ENCODE peak calls at places on chromosomes 6 and 20, in five cellular contexts. D, Q, K, I and R are unnamed samples.

GRCh38 chr20:43963872-43964791 is 49.5 kb downstream of the TOX2 start:
- DNase-seq in D (no peak), Q (no peak), K (no peak), I (no peak), R (peak; percentile 97)

GRCh38 chr6:120005292-120005976 is 655.9 kb upstream of the MAN1A1 start:
- DNase-seq in D (no peak), Q (no peak), K (no peak), I (peak; percentile 8), R (peak; percentile 63)

GRCh38 chr6:34412643-34413214 is 13.1 kb downstream of the RPS10 start:
- DNase-seq in D (no peak), Q (no peak), K (no peak), I (no peak), R (no peak)

GRCh38 chr20:20070871-20071726 is 18.8 kb downstream of the CFAP61 start:
- DNase-seq in D (no peak), Q (no peak), K (no peak), I (no peak), R (no peak)

GRCh38 chr6:146546440-146546839 is 2.8 kb downstream of the RAB32 start:
- DNase-seq in D (no peak), Q (peak; percentile 75), K (no peak), I (peak; percentile 72), R (no peak)

GRCh38 chr6:10384333-10384718 is 30.5 kb downstream of the TFAP2A start:
- DNase-seq in D (no peak), Q (no peak), K (no peak), I (no peak), R (no peak)

GRCh38 chr20:38704136-38704535 is 20.1 kb upstream of the SLC32A1 start:
- DNase-seq in D (no peak), Q (no peak), K (no peak), I (no peak), R (no peak)

GRCh38 chr20:34570859-34571306 is 12.4 kb downstream of the MAP1LC3A start:
- DNase-seq in D (no peak), Q (peak; percentile 19), K (no peak), I (no peak), R (no peak)

GRCh38 chr6:92364948-92365386 is 1054.4 kb downstream of the EPHA7 start:
- DNase-seq in D (no peak), Q (no peak), K (no peak), I (no peak), R (no peak)

GRCh38 chr6:160360955-160361354 is 12.8 kb downstream of the SLC22A3 start:
- DNase-seq in D (no peak), Q (no peak), K (no peak), I (no peak), R (no peak)

GRCh38 chr6:126033696-126034095 is 47.4 kb downstream of the TRMT11 start:
- DNase-seq in D (no peak), Q (peak; percentile 90), K (no peak), I (no peak), R (peak; percentile 26)

GRCh38 chr6:94751641-94752329 is 825.5 kb upstream of the MANEA start:
- DNase-seq in D (no peak), Q (peak; percentile 6), K (no peak), I (no peak), R (peak; percentile 22)

GRCh38 chr6:4957521-4958231 is 46.2 kb downstream of the RPP40 start:
- DNase-seq in D (no peak), Q (peak; percentile 84), K (no peak), I (no peak), R (peak; percentile 22)

GRCh38 chr6:5096482-5096881 is 11.3 kb downstream of the PPP1R3G start:
- DNase-seq in D (no peak), Q (no peak), K (no peak), I (no peak), R (no peak)

GRCh38 chr20:32859961-32860360 is 1.2 kb downstream of the EFCAB8 start:
- DNase-seq in D (no peak), Q (no peak), K (no peak), I (no peak), R (no peak)

GRCh38 chr6:22036267-22036666 is 260.6 kb downstream of the PRL start:
- DNase-seq in D (no peak), Q (peak; percentile 95), K (no peak), I (peak; percentile 7), R (no peak)

GRCh38 chr6:30037182-30037788 is 23.8 kb upstream of the POLR1H start:
- DNase-seq in D (no peak), Q (peak; percentile 12), K (no peak), I (no peak), R (peak; percentile 13)

GRCh38 chr20:16061394-16061793 is 511.9 kb downstream of the KIF16B start:
- DNase-seq in D (no peak), Q (no peak), K (no peak), I (no peak), R (no peak)

GRCh38 chr20:36925234-36925633 is 26.3 kb downstream of the SAMHD1 start:
- DNase-seq in D (no peak), Q (no peak), K (no peak), I (no peak), R (no peak)

GRCh38 chr20:15673206-15673605 is 900.0 kb downstream of the KIF16B start:
- DNase-seq in D (no peak), Q (no peak), K (no peak), I (no peak), R (no peak)

GRCh38 chr6:169999367-169999766 is 247.9 kb downstream of the ERMARD start:
- DNase-seq in D (no peak), Q (no peak), K (no peak), I (no peak), R (no peak)

GRCh38 chr6:19180348-19181073 is 656.7 kb upstream of the ID4 start:
- DNase-seq in D (no peak), Q (no peak), K (peak; percentile 57), I (no peak), R (no peak)

GRCh38 chr6:118724211-118724610 is 72.8 kb upstream of the CEP85L start:
- DNase-seq in D (no peak), Q (no peak), K (no peak), I (no peak), R (no peak)

GRCh38 chr6:116412270-116412669 is 41.5 kb downstream of the DSE start:
- DNase-seq in D (no peak), Q (peak; percentile 17), K (no peak), I (no peak), R (peak; percentile 76)

GRCh38 chr20:8400461-8400860 is 268.4 kb downstream of the PLCB1 start:
- DNase-seq in D (no peak), Q (no peak), K (no peak), I (no peak), R (no peak)
- H3K4me3 ChIP-seq in D (no peak overlapping the region), Q (no peak overlapping the region), K (no peak overlapping the region), I (no peak overlapping the region), R (no peak overlapping the region)

GRCh38 chr6:158340252-158340651 is 28.0 kb downstream of the TULP4 start:
- DNase-seq in D (no peak), Q (no peak), K (no peak), I (no peak), R (no peak)

GRCh38 chr6:158347335-158347734 is 35.1 kb downstream of the TULP4 start:
- DNase-seq in D (no peak), Q (no peak), K (no peak), I (no peak), R (no peak)

GRCh38 chr6:158344534-158344933 is 32.3 kb downstream of the TULP4 start:
- DNase-seq in D (no peak), Q (no peak), K (no peak), I (no peak), R (no peak)
- H3K4me1 ChIP-seq in D (no peaks in the 10 kb centered on the region), Q (no peaks in the 10 kb centered on the region), K (peaks cover 44% of the 10 kb centered on the region), I (no peaks in the 10 kb centered on the region), R (no peaks in the 10 kb centered on the region)

GRCh38 chr20:25484224-25484846 is 76.9 kb downstream of the GINS1 start:
- DNase-seq in D (no peak), Q (peak; percentile 11), K (no peak), I (no peak), R (no peak)

GRCh38 chr20:25481918-25482253 is 74.4 kb downstream of the GINS1 start:
- DNase-seq in D (no peak), Q (no peak), K (no peak), I (no peak), R (no peak)

GRCh38 chr20:25484911-25485511 is 77.5 kb downstream of the GINS1 start:
- DNase-seq in D (no peak), Q (no peak), K (no peak), I (no peak), R (no peak)

GRCh38 chr20:25481235-25481917 is 73.9 kb downstream of the GINS1 start:
- DNase-seq in D (no peak), Q (peak; percentile 11), K (no peak), I (no peak), R (no peak)

GRCh38 chr20:25483431-25484132 is 76.1 kb downstream of the GINS1 start:
- DNase-seq in D (no peak), Q (no peak), K (no peak), I (no peak), R (no peak)
- H3K36me3 ChIP-seq in D (peaks cover 11% of the 10 kb centered on the region), Q (peaks cover 10% of the 10 kb centered on the region), K (peaks cover 4% of the 10 kb centered on the region), I (no peaks in the 10 kb centered on the region), R (peaks cover 25% of the 10 kb centered on the region)

DNA sequence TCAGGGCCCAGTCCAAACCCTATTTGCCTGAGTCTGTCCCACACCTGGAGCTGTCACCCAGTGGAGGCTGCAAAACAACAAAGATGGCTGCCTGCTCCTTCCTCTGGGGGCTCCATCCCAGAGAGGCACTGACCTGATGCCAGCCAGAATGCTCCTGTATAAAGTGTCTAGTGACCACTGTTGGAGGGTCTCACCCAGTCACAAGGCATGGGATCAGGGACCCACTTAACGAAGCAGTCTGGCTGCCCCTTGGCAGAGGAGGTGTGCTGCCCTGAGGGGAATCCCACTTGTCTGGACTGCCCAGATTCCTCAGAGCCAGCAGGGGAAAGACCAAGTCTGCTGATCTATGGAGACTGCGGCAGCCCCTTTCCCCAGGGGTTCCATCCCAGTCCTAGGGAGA is 241.6 kb downstream of the CDH26 start:
- DNase-seq in D (no peak), Q (no peak), K (no peak), I (no peak), R (no peak)
- H3K4me3 ChIP-seq in D (no peak overlapping the region), Q (no peak overlapping the region), K (no peak overlapping the region), I (no peak overlapping the region), R (no peak overlapping the region)

GRCh38 chr20:48722002-48722731 is 105.6 kb downstream of the PREX1 start:
- DNase-seq in D (no peak), Q (no peak), K (peak; percentile 38), I (no peak), R (no peak)
- H3K4me1 ChIP-seq in D (peaks cover 70% of the 10 kb centered on the region), Q (no peaks in the 10 kb centered on the region), K (peaks cover 76% of the 10 kb centered on the region), I (peaks cover 13% of the 10 kb centered on the region), R (peaks cover 71% of the 10 kb centered on the region)

DNA sequence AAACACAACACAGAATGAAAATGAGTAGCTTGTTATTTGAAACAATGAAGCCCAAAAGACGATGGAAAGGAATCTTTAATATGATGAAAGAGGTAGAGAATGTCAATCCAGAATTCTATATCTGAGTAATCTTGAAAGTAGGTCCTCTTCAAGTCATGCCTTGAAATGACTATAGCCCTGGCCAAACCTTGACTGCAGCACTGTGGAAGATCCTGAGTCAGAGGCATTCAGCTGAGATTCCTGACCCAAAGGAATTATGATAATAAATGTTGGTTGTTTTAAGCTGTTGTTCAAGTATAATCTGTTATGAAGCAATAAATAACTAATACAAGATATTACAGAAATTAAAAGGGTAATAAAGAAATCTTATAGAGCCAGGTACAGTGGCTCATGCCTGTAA is 64.8 kb downstream of the IBTK start:
- DNase-seq in D (no peak), Q (peak; percentile 4), K (no peak), I (no peak), R (no peak)
- H3K36me3 ChIP-seq in D (peaks cover 81% of the 10 kb centered on the region), Q (peaks cover 4% of the 10 kb centered on the region), K (no peaks in the 10 kb centered on the region), I (peaks cover 37% of the 10 kb centered on the region), R (peaks cover 44% of the 10 kb centered on the region)

GRCh38 chr6:149942461-149942829 is 631 bp downstream of the ULBP2 start:
- DNase-seq in D (no peak), Q (no peak), K (no peak), I (no peak), R (no peak)
- H3K4me3 ChIP-seq in D (peak overlapping the region; percentile 72), Q (no peak overlapping the region), K (peak overlapping the region; percentile 44), I (peak overlapping the region; percentile 69), R (peak overlapping the region; percentile 58)

GRCh38 chr6:15259766-15260098 is 13.9 kb downstream of the JARID2 start:
- DNase-seq in D (no peak), Q (no peak), K (no peak), I (no peak), R (no peak)
- H3K4me1 ChIP-seq in D (peaks cover 58% of the 10 kb centered on the region), Q (peaks cover 29% of the 10 kb centered on the region), K (peaks cover 89% of the 10 kb centered on the region), I (no peaks in the 10 kb centered on the region), R (peaks cover 77% of the 10 kb centered on the region)